ENCODE peak calls at places on chromosomes 16 and 17, in four cellular contexts. One of them, this sample, is unnamed.

GRCh38 chr16:55155815-55156214 is 168.2 kb upstream of the IRX6 start:
- DNase-seq in NB4: no peak
- DNase-seq in COR-L47: no peak
- DNase-seq in stimulated activated CD8-positive, alpha-beta memory T cell treated with anti-CD3 and anti-CD28 coated beads, Interleukin-7, amount 100 ng/mL, for 1 hour: no peak
- DNase-seq in this sample: no peak

GRCh38 chr17:78555741-78556401 is 21.3 kb downstream of the DNAH17 start:
- DNase-seq in NB4: no peak
- DNase-seq in COR-L47: no peak
- DNase-seq in stimulated activated CD8-positive, alpha-beta memory T cell treated with anti-CD3 and anti-CD28 coated beads, Interleukin-7, amount 100 ng/mL, for 1 hour: no peak
- DNase-seq in this sample: no peak

GRCh38 chr17:13311301-13311700 is 290.4 kb downstream of the HS3ST3A1 start:
- DNase-seq in NB4: no peak
- DNase-seq in COR-L47: no peak
- DNase-seq in stimulated activated CD8-positive, alpha-beta memory T cell treated with anti-CD3 and anti-CD28 coated beads, Interleukin-7, amount 100 ng/mL, for 1 hour: no peak
- DNase-seq in this sample: no peak

GRCh38 chr17:63774982-63775290 is 966 bp downstream of the DDX42 start:
- DNase-seq in NB4: peak
- DNase-seq in COR-L47: no peak
- DNase-seq in stimulated activated CD8-positive, alpha-beta memory T cell treated with anti-CD3 and anti-CD28 coated beads, Interleukin-7, amount 100 ng/mL, for 1 hour: no peak
- DNase-seq in this sample: no peak

GRCh38 chr17:43560461-43561427 is 14.6 kb upstream of the ETV4 start:
- DNase-seq in NB4: no peak
- DNase-seq in COR-L47: no peak
- DNase-seq in stimulated activated CD8-positive, alpha-beta memory T cell treated with anti-CD3 and anti-CD28 coated beads, Interleukin-7, amount 100 ng/mL, for 1 hour: no peak
- DNase-seq in this sample: no peak

GRCh38 chr16:87342978-87343752 is 26.0 kb upstream of the C16orf95 start:
- DNase-seq in NB4: no peak
- DNase-seq in COR-L47: no peak
- DNase-seq in stimulated activated CD8-positive, alpha-beta memory T cell treated with anti-CD3 and anti-CD28 coated beads, Interleukin-7, amount 100 ng/mL, for 1 hour: no peak
- DNase-seq in this sample: no peak

GRCh38 chr17:56121661-56122060 is 31.6 kb upstream of the ANKFN1 start:
- DNase-seq in NB4: peak
- DNase-seq in COR-L47: no peak
- DNase-seq in stimulated activated CD8-positive, alpha-beta memory T cell treated with anti-CD3 and anti-CD28 coated beads, Interleukin-7, amount 100 ng/mL, for 1 hour: no peak
- DNase-seq in this sample: no peak

GRCh38 chr17:81888105-81888987 is 3.0 kb downstream of the ALYREF start:
- DNase-seq in NB4: no peak
- DNase-seq in COR-L47: no peak
- DNase-seq in stimulated activated CD8-positive, alpha-beta memory T cell treated with anti-CD3 and anti-CD28 coated beads, Interleukin-7, amount 100 ng/mL, for 1 hour: no peak
- DNase-seq in this sample: no peak

GRCh38 chr17:8791910-8792270 is 7.3 kb downstream of the MFSD6L start:
- DNase-seq in NB4: peak
- DNase-seq in COR-L47: no peak
- DNase-seq in stimulated activated CD8-positive, alpha-beta memory T cell treated with anti-CD3 and anti-CD28 coated beads, Interleukin-7, amount 100 ng/mL, for 1 hour: no peak
- DNase-seq in this sample: no peak

GRCh38 chr17:3026125-3026855 is 37.1 kb downstream of the OR1D5 start:
- DNase-seq in NB4: no peak
- DNase-seq in COR-L47: no peak
- DNase-seq in stimulated activated CD8-positive, alpha-beta memory T cell treated with anti-CD3 and anti-CD28 coated beads, Interleukin-7, amount 100 ng/mL, for 1 hour: no peak
- DNase-seq in this sample: no peak

GRCh38 chr16:69064789-69065313 is 40.6 kb upstream of the HAS3 start:
- DNase-seq in NB4: no peak
- DNase-seq in COR-L47: no peak
- DNase-seq in stimulated activated CD8-positive, alpha-beta memory T cell treated with anti-CD3 and anti-CD28 coated beads, Interleukin-7, amount 100 ng/mL, for 1 hour: no peak
- DNase-seq in this sample: no peak

GRCh38 chr17:624341-624860 is 90.2 kb downstream of the VPS53 start:
- DNase-seq in NB4: no peak
- DNase-seq in COR-L47: no peak
- DNase-seq in stimulated activated CD8-positive, alpha-beta memory T cell treated with anti-CD3 and anti-CD28 coated beads, Interleukin-7, amount 100 ng/mL, for 1 hour: no peak
- DNase-seq in this sample: no peak

GRCh38 chr17:65797809-65798208 is 236.4 kb upstream of the AXIN2 start:
- DNase-seq in NB4: peak
- DNase-seq in COR-L47: no peak
- DNase-seq in stimulated activated CD8-positive, alpha-beta memory T cell treated with anti-CD3 and anti-CD28 coated beads, Interleukin-7, amount 100 ng/mL, for 1 hour: no peak
- DNase-seq in this sample: no peak

GRCh38 chr16:1960665-1961630 is 1.6 kb downstream of the NDUFB10 start:
- DNase-seq in NB4: peak
- DNase-seq in COR-L47: peak
- DNase-seq in stimulated activated CD8-positive, alpha-beta memory T cell treated with anti-CD3 and anti-CD28 coated beads, Interleukin-7, amount 100 ng/mL, for 1 hour: no peak
- DNase-seq in this sample: no peak

GRCh38 chr16:78461496-78461938 is 362.1 kb downstream of the WWOX start:
- DNase-seq in NB4: peak
- DNase-seq in COR-L47: no peak
- DNase-seq in stimulated activated CD8-positive, alpha-beta memory T cell treated with anti-CD3 and anti-CD28 coated beads, Interleukin-7, amount 100 ng/mL, for 1 hour: no peak
- DNase-seq in this sample: no peak

GRCh38 chr17:44672479-44673093 is 16.3 kb downstream of the MEIOC start:
- DNase-seq in NB4: peak
- DNase-seq in COR-L47: no peak
- DNase-seq in stimulated activated CD8-positive, alpha-beta memory T cell treated with anti-CD3 and anti-CD28 coated beads, Interleukin-7, amount 100 ng/mL, for 1 hour: no peak
- DNase-seq in this sample: no peak

GRCh38 chr17:33686171-33686570 is 393.1 kb upstream of the ASIC2 start:
- DNase-seq in NB4: peak
- DNase-seq in COR-L47: peak
- DNase-seq in stimulated activated CD8-positive, alpha-beta memory T cell treated with anti-CD3 and anti-CD28 coated beads, Interleukin-7, amount 100 ng/mL, for 1 hour: no peak
- DNase-seq in this sample: peak

GRCh38 chr16:14324581-14324980 is 253.5 kb downstream of the MRTFB start:
- DNase-seq in NB4: no peak
- DNase-seq in COR-L47: no peak
- DNase-seq in stimulated activated CD8-positive, alpha-beta memory T cell treated with anti-CD3 and anti-CD28 coated beads, Interleukin-7, amount 100 ng/mL, for 1 hour: no peak
- DNase-seq in this sample: no peak

GRCh38 chr16:14232106-14232890 is 161.2 kb downstream of the MRTFB start:
- DNase-seq in NB4: no peak
- DNase-seq in COR-L47: no peak
- DNase-seq in stimulated activated CD8-positive, alpha-beta memory T cell treated with anti-CD3 and anti-CD28 coated beads, Interleukin-7, amount 100 ng/mL, for 1 hour: no peak
- DNase-seq in this sample: no peak

GRCh38 chr17:38330941-38331411 is 12.8 kb downstream of the GPR179 start:
- DNase-seq in NB4: no peak
- DNase-seq in COR-L47: no peak
- DNase-seq in stimulated activated CD8-positive, alpha-beta memory T cell treated with anti-CD3 and anti-CD28 coated beads, Interleukin-7, amount 100 ng/mL, for 1 hour: no peak
- DNase-seq in this sample: no peak

GRCh38 chr17:1758812-1759211 is 3.0 kb upstream of the SERPINF1 start:
- DNase-seq in NB4: no peak
- DNase-seq in COR-L47: no peak
- DNase-seq in stimulated activated CD8-positive, alpha-beta memory T cell treated with anti-CD3 and anti-CD28 coated beads, Interleukin-7, amount 100 ng/mL, for 1 hour: no peak
- DNase-seq in this sample: no peak

GRCh38 chr17:71431146-71431545 is 689.7 kb upstream of the SOX9 start:
- DNase-seq in NB4: no peak
- DNase-seq in COR-L47: no peak
- DNase-seq in stimulated activated CD8-positive, alpha-beta memory T cell treated with anti-CD3 and anti-CD28 coated beads, Interleukin-7, amount 100 ng/mL, for 1 hour: no peak
- DNase-seq in this sample: no peak